ENCODE peak calls at places on chromosomes 6 and 20, in four cellular contexts. L, I, V and H are unnamed samples.
A peak's percentile ranks its signal among the peaks of the same experiment; 100 is the strongest.

GRCh38 chr6:25223421-25224052 is 55.6 kb upstream of the CARMIL1 start:
- DNase-seq in L (peak; percentile 4), V (peak; percentile 57), I (peak; percentile 19), H (no peak)

GRCh38 chr20:41355192-41355591 is 11.4 kb downstream of the EMILIN3 start:
- DNase-seq in V (no peak), L (no peak), I (no peak), H (no peak)

GRCh38 chr20:49505518-49505917 is 23.1 kb upstream of the KCNB1 start:
- DNase-seq in V (no peak), L (no peak), I (no peak), H (no peak)

GRCh38 chr6:92329416-92329815 is 1089.9 kb downstream of the EPHA7 start:
- DNase-seq in V (no peak), I (no peak), L (no peak), H (no peak)

GRCh38 chr6:14542670-14543366 is 425.2 kb downstream of the CD83 start:
- DNase-seq in I (peak; percentile 5), V (no peak), L (no peak), H (no peak)

GRCh38 chr6:157712585-157713295 is 110.3 kb upstream of the SNX9 start:
- DNase-seq in L (no peak), V (no peak), I (no peak), H (no peak)

GRCh38 chr20:8903655-8904605 is 165.0 kb upstream of the PLCB4 start:
- DNase-seq in L (no peak), V (no peak), I (no peak), H (no peak)

GRCh38 chr20:32585011-32585518 is at the start of gene NOL4L:
- DNase-seq in L (peak; percentile 51), I (no peak), V (peak; percentile 72), H (no peak)

GRCh38 chr6:15364401-15365037 is 118.7 kb downstream of the JARID2 start:
- DNase-seq in V (no peak), I (no peak), L (no peak), H (no peak)

GRCh38 chr20:63497138-63497945 is 1.5 kb downstream of the EEF1A2 start:
- DNase-seq in V (no peak), L (no peak), I (no peak), H (no peak)

GRCh38 chr20:25353754-25354705 is 36.6 kb downstream of the ABHD12 start:
- DNase-seq in V (no peak), L (no peak), I (no peak), H (no peak)

GRCh38 chr6:3545156-3545555 is 88.3 kb upstream of the SLC22A23 start:
- DNase-seq in I (no peak), L (no peak), V (no peak), H (no peak)

GRCh38 chr6:3546121-3546520 is 89.3 kb upstream of the SLC22A23 start:
- DNase-seq in L (no peak), I (no peak), V (no peak), H (no peak)

GRCh38 chr6:3551716-3552511 is 95.1 kb upstream of the SLC22A23 start:
- DNase-seq in I (peak; percentile 7), V (no peak), L (no peak), H (no peak)

GRCh38 chr6:3553254-3553653 is 96.4 kb upstream of the SLC22A23 start:
- DNase-seq in L (no peak), I (no peak), V (no peak), H (no peak)

DNA sequence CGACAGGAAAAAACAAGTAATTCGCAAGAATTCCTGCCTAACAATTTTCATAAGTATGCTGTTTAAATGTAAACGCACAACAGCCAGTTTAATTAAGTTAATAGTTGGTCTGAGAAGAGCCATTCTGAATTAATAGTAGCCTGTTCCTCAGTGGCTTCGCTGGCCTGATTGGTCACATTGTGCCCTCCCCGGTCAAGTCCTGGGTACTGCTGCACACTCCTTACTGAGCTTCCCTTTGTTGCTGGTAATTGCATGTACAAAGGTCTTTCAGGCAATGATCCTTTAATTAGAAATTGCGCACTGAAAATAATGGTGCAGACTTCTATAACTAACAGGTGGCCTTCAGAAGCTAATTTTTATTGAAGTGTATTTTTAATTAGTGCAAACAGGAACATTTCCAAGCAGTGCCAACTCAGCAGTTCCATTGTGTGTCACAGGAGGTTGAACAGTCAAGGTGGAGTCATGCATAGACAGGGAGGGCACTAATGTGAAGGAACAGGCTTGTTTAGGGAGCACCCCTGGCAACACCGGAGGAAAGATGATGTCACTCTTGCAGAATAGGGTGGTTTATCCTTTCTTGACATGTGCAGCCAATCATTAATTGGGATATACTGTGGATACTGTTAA is 92.6 kb upstream of the SLC22A23 start:
- DNase-seq in L (no peak), I (no peak), V (no peak), H (no peak)
- TF ChIP-seq SPI1 in L (no peak), I (no peak), V (no peak), H (no peak)

DNA sequence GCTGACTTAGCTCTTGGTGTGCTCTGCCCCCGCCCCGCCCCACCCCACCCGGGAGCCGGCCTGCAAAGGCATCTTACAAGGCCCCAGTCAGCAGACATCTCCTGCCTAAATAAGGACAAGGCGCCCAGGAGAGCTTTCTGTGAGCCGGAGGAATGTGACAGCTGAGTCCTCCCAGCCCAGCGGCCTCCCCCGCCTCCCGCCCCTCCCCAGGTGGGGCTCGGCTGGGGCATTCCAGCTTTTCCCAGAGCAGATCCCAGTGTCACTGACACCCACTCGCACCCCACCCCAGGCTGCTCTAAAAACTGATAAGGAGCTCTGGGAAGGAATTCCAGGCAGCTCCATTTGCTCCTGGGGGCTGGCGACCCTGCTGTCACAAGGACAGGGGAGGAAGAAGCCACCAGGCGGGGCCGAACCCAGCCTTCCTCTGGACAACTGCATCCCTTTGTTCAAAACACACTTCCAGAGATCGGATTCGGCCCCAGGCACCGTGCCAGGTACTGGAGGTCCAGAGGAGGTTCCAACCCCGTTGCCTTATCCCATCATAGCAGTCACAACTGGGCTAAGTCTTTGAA is 49.7 kb downstream of the JPH2 start:
- DNase-seq in L (no peak), V (no peak), I (no peak), H (no peak)
- TF ChIP-seq POLR2AphosphoS5 in L (no peak), V (no peak), I (no peak), H (no peak)

GRCh38 chr6:168201383-168201782 is 118.2 kb downstream of the DACT2 start:
- DNase-seq in L (no peak), I (no peak), V (peak; percentile 37), H (no peak)
- TF ChIP-seq SPI1 in L (no peak), I (no peak), V (no peak), H (no peak)

DNA sequence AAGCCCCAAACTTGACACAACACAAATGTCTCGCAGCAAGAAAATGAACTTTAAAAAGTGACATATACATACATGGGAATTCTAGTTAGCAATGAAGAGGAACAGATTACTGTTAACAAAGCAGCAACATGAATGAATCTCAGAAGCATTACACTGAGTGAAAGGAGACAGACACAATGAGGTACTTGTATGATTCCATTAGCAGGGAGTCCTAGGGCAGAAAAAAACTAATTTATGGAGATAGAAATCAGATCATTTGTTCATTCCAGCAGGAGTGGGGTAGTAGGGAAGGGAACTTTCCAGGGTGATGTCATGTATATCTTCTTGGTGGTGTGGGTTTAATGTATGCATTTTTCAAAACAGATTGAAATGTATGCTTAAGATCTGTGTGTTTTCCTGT is 524.4 kb downstream of the KIF16B start:
- DNase-seq in V (no peak), L (no peak), I (no peak), H (no peak)
- TF ChIP-seq POLR2AphosphoS5 in V (no peak), L (no peak), I (no peak), H (no peak)

DNA sequence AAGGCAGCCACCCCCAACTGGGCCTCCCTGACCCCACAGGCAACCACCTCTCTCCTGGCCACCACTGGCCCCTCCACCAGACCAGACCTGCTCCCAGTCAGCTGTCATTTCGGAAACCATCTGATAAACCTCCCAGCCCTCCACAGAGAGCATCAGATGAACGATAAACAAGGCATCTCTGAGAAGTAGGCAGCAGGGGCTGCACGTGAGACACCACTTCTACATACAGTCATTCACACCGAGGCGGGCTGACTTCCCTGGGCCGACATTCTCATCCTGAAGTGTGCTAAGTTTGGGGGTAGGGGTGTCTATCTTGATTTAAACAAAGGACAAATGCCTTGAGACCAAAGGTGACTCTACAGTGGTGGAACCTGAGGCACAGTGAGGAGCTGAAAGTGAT is 13.8 kb downstream of the CPNE5 start:
- DNase-seq in V (no peak), I (no peak), L (no peak), H (no peak)
- TF ChIP-seq SPI1 in V (no peak), I (no peak), L (no peak), H (no peak)